ENCODE peak calls at places on chromosomes 6 and 20, in five cellular contexts. One of them, this sample, is unnamed.
A peak's percentile ranks its signal among the peaks of the same experiment; 100 is the strongest.

GRCh38 chr6:100138346-100139022 is 144.5 kb upstream of the MCHR2 start:
- DNase-seq in EL: no peak
- DNase-seq in cardiac fibroblast: no peak
- DNase-seq in epithelial cell of esophagus: no peak
- DNase-seq in occipital lobe: no peak
- DNase-seq in this sample: no peak

GRCh38 chr6:108966855-108967755 is 118.9 kb downstream of the ARMC2 start:
- DNase-seq in EL: peak; percentile 70
- DNase-seq in cardiac fibroblast: peak; percentile 69
- DNase-seq in epithelial cell of esophagus: peak; percentile 75
- DNase-seq in occipital lobe: no peak
- DNase-seq in this sample: peak; percentile 9

GRCh38 chr6:41813469-41813868 is 26.0 kb downstream of the TOMM6 start:
- DNase-seq in EL: peak; percentile 4
- DNase-seq in cardiac fibroblast: no peak
- DNase-seq in epithelial cell of esophagus: peak; percentile 51
- DNase-seq in occipital lobe: no peak
- DNase-seq in this sample: peak; percentile 15

GRCh38 chr20:49989234-49990065 is 6.7 kb downstream of the SNAI1 start:
- DNase-seq in EL: peak; percentile 85
- DNase-seq in cardiac fibroblast: peak; percentile 88
- DNase-seq in epithelial cell of esophagus: no peak
- DNase-seq in occipital lobe: no peak
- DNase-seq in this sample: no peak

GRCh38 chr20:1875169-1875554 is 20.0 kb upstream of the SIRPA start:
- DNase-seq in EL: no peak
- DNase-seq in cardiac fibroblast: no peak
- DNase-seq in epithelial cell of esophagus: no peak
- DNase-seq in occipital lobe: no peak
- DNase-seq in this sample: no peak

GRCh38 chr6:105310371-105310770 is 92.5 kb downstream of the PREP start:
- DNase-seq in EL: no peak
- DNase-seq in cardiac fibroblast: no peak
- DNase-seq in epithelial cell of esophagus: peak; percentile 44
- DNase-seq in occipital lobe: no peak
- DNase-seq in this sample: no peak

GRCh38 chr20:42749548-42749947 is 440.2 kb downstream of the PTPRT start:
- DNase-seq in EL: no peak
- DNase-seq in cardiac fibroblast: no peak
- DNase-seq in epithelial cell of esophagus: no peak
- DNase-seq in occipital lobe: no peak
- DNase-seq in this sample: no peak

GRCh38 chr6:162099685-162100084 is 627.9 kb downstream of the PRKN start:
- DNase-seq in EL: peak; percentile 1
- DNase-seq in cardiac fibroblast: peak; percentile 93
- DNase-seq in epithelial cell of esophagus: peak; percentile 93
- DNase-seq in occipital lobe: no peak
- DNase-seq in this sample: peak; percentile 77

GRCh38 chr6:163958646-163959045 is 544.1 kb downstream of the QKI start:
- DNase-seq in EL: peak; percentile 88
- DNase-seq in cardiac fibroblast: no peak
- DNase-seq in epithelial cell of esophagus: peak; percentile 35
- DNase-seq in occipital lobe: no peak
- DNase-seq in this sample: no peak

GRCh38 chr6:20252311-20252710 is 40.0 kb upstream of the MBOAT1 start:
- DNase-seq in EL: no peak
- DNase-seq in cardiac fibroblast: no peak
- DNase-seq in epithelial cell of esophagus: peak; percentile 11
- DNase-seq in occipital lobe: no peak
- DNase-seq in this sample: no peak

GRCh38 chr20:54214566-54214965 is 6.7 kb downstream of the PFDN4 start:
- DNase-seq in EL: no peak
- DNase-seq in cardiac fibroblast: no peak
- DNase-seq in epithelial cell of esophagus: no peak
- DNase-seq in occipital lobe: no peak
- DNase-seq in this sample: no peak

GRCh38 chr6:56538851-56539250 is 103.8 kb downstream of the DST start:
- DNase-seq in EL: no peak
- DNase-seq in cardiac fibroblast: no peak
- DNase-seq in epithelial cell of esophagus: no peak
- DNase-seq in occipital lobe: no peak
- DNase-seq in this sample: no peak

GRCh38 chr6:128954308-128955043 is 71.5 kb downstream of the LAMA2 start:
- DNase-seq in EL: no peak
- DNase-seq in cardiac fibroblast: no peak
- DNase-seq in epithelial cell of esophagus: no peak
- DNase-seq in occipital lobe: no peak
- DNase-seq in this sample: no peak

GRCh38 chr6:36925809-36926208 is 28.7 kb upstream of the PI16 start:
- DNase-seq in EL: no peak
- DNase-seq in cardiac fibroblast: no peak
- DNase-seq in epithelial cell of esophagus: no peak
- DNase-seq in occipital lobe: no peak
- DNase-seq in this sample: no peak